ENCODE peak calls at places on chromosomes 6 and 20, in seven cellular contexts. L is activated CD4-positive, alpha-beta T cell treated with anti-CD3 and anti-CD28 coated beads, Interleukin-2, amount 50 U/mL, for 24 hours; Z is adrenal gland; K is HEK293T; I is GM06990; V is HCEC 1CT; W is Kasumi-1. E is an unnamed sample.

GRCh38 chr20:9235518-9235917 is 166.6 kb downstream of the PLCB4 start:
- DNase-seq in L (no peak), Z (no peak), K (no peak), I (no peak), V (peak; percentile 92), W (no peak), E (no peak)

GRCh38 chr6:41430875-41431274 is 95.5 kb downstream of the NCR2 start:
- DNase-seq in L (no peak), Z (no peak), K (no peak), I (no peak), V (peak; percentile 79), W (no peak), E (no peak)

GRCh38 chr20:23078994-23079364 is 7.1 kb downstream of the CD93 start:
- DNase-seq in L (no peak), Z (no peak), K (peak; percentile 39), I (no peak), V (no peak), W (no peak), E (peak; percentile 47)

GRCh38 chr6:77450924-77451323 is 12.4 kb downstream of the HTR1B start:
- DNase-seq in L (no peak), Z (no peak), K (no peak), I (no peak), V (peak; percentile 75), W (peak; percentile 7), E (no peak)

GRCh38 chr6:150418825-150419594 is 50.2 kb downstream of the IYD start:
- DNase-seq in L (peak; percentile 23), Z (peak; percentile 57), K (peak; percentile 86), I (peak; percentile 30), V (peak; percentile 25), W (peak; percentile 64), E (peak; percentile 59)

GRCh38 chr6:16735014-16735413 is 26.2 kb downstream of the ATXN1 start:
- DNase-seq in L (no peak), Z (no peak), K (no peak), I (no peak), V (no peak), W (no peak), E (peak; percentile 98)

GRCh38 chr20:36541227-36542018 is at the start of gene MYL9:
- DNase-seq in L (no peak), Z (peak; percentile 95), K (no peak), I (peak; percentile 44), V (peak; percentile 79), W (no peak), E (no peak)

GRCh38 chr6:33822575-33823395 is 19.0 kb upstream of the MLN start:
- DNase-seq in L (no peak), Z (no peak), K (peak; percentile 84), I (no peak), V (peak; percentile 15), W (no peak), E (peak; percentile 97)

GRCh38 chr6:29011276-29011734 is 6.2 kb upstream of the ZNF311 start:
- DNase-seq in L (no peak), Z (peak; percentile 43), K (no peak), I (no peak), V (peak; percentile 69), W (peak; percentile 58), E (peak; percentile 55)

GRCh38 chr6:100276311-100277057 is 188.2 kb downstream of the SIM1 start:
- DNase-seq in L (no peak), Z (no peak), K (no peak), I (no peak), V (no peak), W (no peak), E (no peak)

GRCh38 chr6:21928715-21929298 is 335.3 kb downstream of the SOX4 start:
- DNase-seq in L (no peak), Z (no peak), K (no peak), I (no peak), V (no peak), W (no peak), E (no peak)

GRCh38 chr20:21437816-21438215 is 40.5 kb upstream of the NKX2-4 start:
- DNase-seq in L (no peak), Z (no peak), K (no peak), I (no peak), V (peak; percentile 25), W (no peak), E (no peak)

GRCh38 chr20:62374431-62375152 is 7.5 kb upstream of the LAMA5 start:
- DNase-seq in L (no peak), Z (no peak), K (no peak), I (no peak), V (no peak), W (no peak), E (no peak)

GRCh38 chr20:23231561-23232218 is 118.9 kb upstream of the NXT1 start:
- DNase-seq in L (no peak), Z (no peak), K (no peak), I (no peak), V (peak; percentile 86), W (no peak), E (no peak)

GRCh38 chr20:43940518-43941225 is 26.0 kb downstream of the TOX2 start:
- DNase-seq in L (no peak), Z (no peak), K (no peak), I (no peak), V (no peak), W (no peak), E (no peak)

GRCh38 chr6:110048221-110048875 is 70.2 kb downstream of the GPR6 start:
- DNase-seq in L (no peak), Z (no peak), K (no peak), I (no peak), V (no peak), W (no peak), E (peak; percentile 74)

GRCh38 chr6:7541175-7542064 is at the start of gene DSP:
- DNase-seq in L (peak; percentile 4), Z (peak; percentile 57), K (peak; percentile 65), I (peak; percentile 37), V (no peak), W (no peak), E (peak; percentile 73)

GRCh38 chr6:7505196-7505699 is 36.2 kb upstream of the DSP start:
- DNase-seq in L (no peak), Z (peak; percentile 86), K (peak; percentile 21), I (no peak), V (peak; percentile 4), W (no peak), E (peak; percentile 15)

GRCh38 chr6:44739163-44739562 is 351.7 kb downstream of the CDC5L start:
- DNase-seq in L (no peak), Z (no peak), K (no peak), I (no peak), V (no peak), W (no peak), E (no peak)

GRCh38 chr6:447381-448165 is 56.0 kb downstream of the IRF4 start:
- DNase-seq in L (no peak), Z (no peak), K (no peak), I (no peak), V (no peak), W (no peak), E (no peak)

GRCh38 chr6:6384520-6384919 is 64.1 kb upstream of the F13A1 start:
- DNase-seq in L (no peak), Z (no peak), K (no peak), I (no peak), V (no peak), W (no peak), E (no peak)

GRCh38 chr6:84434550-84434949 is 207.1 kb upstream of the CEP162 start:
- DNase-seq in L (no peak), Z (no peak), K (no peak), I (no peak), V (no peak), W (no peak), E (no peak)

GRCh38 chr6:5204340-5204739 is 56.4 kb downstream of the LYRM4 start:
- DNase-seq in L (no peak), Z (no peak), K (no peak), I (no peak), V (no peak), W (no peak), E (peak; percentile 20)

GRCh38 chr6:38306915-38307314 is 332.8 kb downstream of the BTBD9 start:
- DNase-seq in L (no peak), Z (no peak), K (no peak), I (no peak), V (no peak), W (no peak), E (no peak)

GRCh38 chr6:167572841-167573271 is 248.0 kb downstream of the TTLL2 start:
- DNase-seq in L (no peak), Z (no peak), K (no peak), I (no peak), V (no peak), W (no peak), E (no peak)